ENCODE peak calls at places on chromosome 9, in nine cellular contexts. R, M, P, E, H, U, S, Q and A are unnamed samples.

GRCh38 chr9:85978496-85978895 is 37.5 kb downstream of the NAA35 start:
- DNase-seq in R (no peak), M (no peak), P (no peak), E (no peak), H (no peak), U (no peak), S (no peak), Q (no peak), A (no peak)

GRCh38 chr9:135339378-135339973 is 140.1 kb upstream of the PPP1R26 start:
- DNase-seq in R (no peak), M (no peak), P (no peak), E (no peak), H (no peak), U (no peak), S (no peak), Q (no peak), A (no peak)

GRCh38 chr9:19876569-19877316 is 87.9 kb upstream of the SLC24A2 start:
- DNase-seq in R (no peak), M (no peak), P (no peak), E (no peak), H (no peak), U (no peak), S (no peak), Q (no peak), A (no peak)

GRCh38 chr9:110443146-110443877 is 105.6 kb upstream of the TXNDC8 start:
- DNase-seq in R (no peak), M (no peak), P (peak; percentile 82), E (no peak), H (no peak), U (peak; percentile 42), S (no peak), Q (no peak), A (no peak)

GRCh38 chr9:19946446-19947109 is 157.7 kb upstream of the SLC24A2 start:
- DNase-seq in R (no peak), M (no peak), P (no peak), E (no peak), H (peak; percentile 18), U (peak; percentile 20), S (no peak), Q (no peak), A (peak; percentile 27)

GRCh38 chr9:38388283-38389223 is 3.9 kb upstream of the ALDH1B1 start:
- DNase-seq in R (no peak), M (peak; percentile 22), P (no peak), E (no peak), H (no peak), U (no peak), S (no peak), Q (no peak), A (no peak)

GRCh38 chr9:123425261-123425821 is 69.3 kb downstream of the CRB2 start:
- DNase-seq in R (no peak), M (no peak), P (no peak), E (no peak), H (no peak), U (no peak), S (no peak), Q (no peak), A (no peak)

GRCh38 chr9:124078641-124079040 is 67.1 kb downstream of the LHX2 start:
- DNase-seq in R (no peak), M (no peak), P (no peak), E (no peak), H (no peak), U (peak; percentile 93), S (no peak), Q (no peak), A (no peak)

GRCh38 chr9:107948601-107949000 is 459.0 kb upstream of the KLF4 start:
- DNase-seq in R (no peak), M (no peak), P (no peak), E (no peak), H (no peak), U (peak; percentile 61), S (no peak), Q (no peak), A (no peak)

GRCh38 chr9:98993570-98993945 is 49.9 kb downstream of the COL15A1 start:
- DNase-seq in R (no peak), M (no peak), P (no peak), E (no peak), H (no peak), U (peak; percentile 74), S (no peak), Q (no peak), A (peak; percentile 61)

GRCh38 chr9:19998823-19999455 is 210.1 kb upstream of the SLC24A2 start:
- DNase-seq in R (no peak), M (no peak), P (no peak), E (no peak), H (no peak), U (no peak), S (no peak), Q (no peak), A (no peak)

GRCh38 chr9:130327781-130328348 is 62.3 kb downstream of the HMCN2 start:
- DNase-seq in R (no peak), M (peak; percentile 55), P (no peak), E (no peak), H (peak; percentile 60), U (no peak), S (no peak), Q (no peak), A (no peak)

GRCh38 chr9:91714020-91714721 is 235.9 kb downstream of the ROR2 start:
- DNase-seq in R (no peak), M (peak; percentile 45), P (peak; percentile 78), E (no peak), H (peak; percentile 74), U (peak; percentile 30), S (no peak), Q (no peak), A (no peak)

GRCh38 chr9:17723656-17724055 is 144.8 kb downstream of the SH3GL2 start:
- DNase-seq in R (no peak), M (no peak), P (no peak), E (no peak), H (no peak), U (no peak), S (no peak), Q (no peak), A (no peak)

GRCh38 chr9:112338561-112338960 is 5.1 kb upstream of the PTBP3 start:
- DNase-seq in R (no peak), M (no peak), P (no peak), E (no peak), H (no peak), U (no peak), S (no peak), Q (no peak), A (no peak)

GRCh38 chr9:130866474-130866965 is 30.1 kb downstream of the QRFP start:
- DNase-seq in R (peak; percentile 19), M (no peak), P (peak; percentile 74), E (peak; percentile 47), H (peak; percentile 81), U (peak; percentile 74), S (peak; percentile 15), Q (peak; percentile 29), A (peak; percentile 64)

GRCh38 chr9:34992376-34992951 is 2.9 kb downstream of the DNAJB5 start:
- DNase-seq in R (no peak), M (peak; percentile 62), P (no peak), E (no peak), H (no peak), U (peak; percentile 82), S (no peak), Q (peak; percentile 48), A (peak; percentile 8)

GRCh38 chr9:126114850-126115460 is 211.7 kb upstream of the MVB12B start:
- DNase-seq in R (no peak), M (no peak), P (no peak), E (no peak), H (no peak), U (no peak), S (no peak), Q (no peak), A (no peak)

GRCh38 chr9:85534340-85534739 is 207.4 kb downstream of the AGTPBP1 start:
- DNase-seq in R (no peak), M (peak; percentile 32), P (no peak), E (no peak), H (no peak), U (no peak), S (no peak), Q (no peak), A (no peak)

GRCh38 chr9:109417585-109418544 is 80.2 kb downstream of the PTPN3 start:
- DNase-seq in R (no peak), M (no peak), P (no peak), E (no peak), H (no peak), U (no peak), S (no peak), Q (no peak), A (no peak)

GRCh38 chr9:83775932-83776331 is 41.6 kb downstream of the GKAP1 start:
- DNase-seq in R (no peak), M (no peak), P (no peak), E (no peak), H (no peak), U (no peak), S (no peak), Q (no peak), A (no peak)

GRCh38 chr9:117671468-117671867 is 32.7 kb upstream of the TLR4 start:
- DNase-seq in R (no peak), M (no peak), P (no peak), E (no peak), H (no peak), U (no peak), S (no peak), Q (no peak), A (no peak)

GRCh38 chr9:114178756-114179450 is 23.6 kb downstream of the COL27A1 start:
- DNase-seq in R (no peak), M (peak; percentile 65), P (no peak), E (no peak), H (no peak), U (peak; percentile 18), S (no peak), Q (no peak), A (no peak)

GRCh38 chr9:113463418-113464285 is at the start of gene RGS3:
- DNase-seq in R (no peak), M (peak; percentile 62), P (peak; percentile 19), E (no peak), H (peak; percentile 82), U (no peak), S (no peak), Q (no peak), A (no peak)

GRCh38 chr9:109751253-109751652 is 28.7 kb upstream of the PALM2AKAP2 start:
- DNase-seq in R (no peak), M (no peak), P (no peak), E (no peak), H (no peak), U (no peak), S (no peak), Q (no peak), A (no peak)

GRCh38 chr9:138050472-138051330 is 173.1 kb downstream of the CACNA1B start:
- DNase-seq in R (no peak), M (no peak), P (no peak), E (no peak), H (no peak), U (no peak), S (no peak), Q (no peak), A (no peak)

GRCh38 chr9:88303785-88304495 is 84.3 kb upstream of the SPIN1 start:
- DNase-seq in R (no peak), M (no peak), P (no peak), E (no peak), H (no peak), U (peak; percentile 34), S (no peak), Q (peak; percentile 19), A (no peak)

GRCh38 chr9:28289732-28290131 is 716.5 kb upstream of the C9orf72 start:
- DNase-seq in R (no peak), M (no peak), P (no peak), E (no peak), H (no peak), U (no peak), S (no peak), Q (no peak), A (no peak)

GRCh38 chr9:93814561-93814960 is 140.6 kb downstream of the BARX1 start:
- DNase-seq in R (no peak), M (no peak), P (no peak), E (no peak), H (no peak), U (no peak), S (no peak), Q (no peak), A (no peak)

GRCh38 chr9:72476617-72477375 is 44.6 kb upstream of the TMC1 start:
- DNase-seq in R (peak; percentile 1), M (no peak), P (peak; percentile 3), E (no peak), H (no peak), U (peak; percentile 91), S (peak; percentile 11), Q (peak; percentile 16), A (no peak)

GRCh38 chr9:137476856-137477255 is 17.7 kb upstream of the NSMF start:
- DNase-seq in R (no peak), M (no peak), P (no peak), E (no peak), H (no peak), U (no peak), S (no peak), Q (no peak), A (no peak)